ENCODE peak calls at places on chromosome 4, in four cellular contexts. One of them, this sample, is unnamed.

GRCh38 chr4:5979981-5980380 is 38.2 kb downstream of the C4orf50 start:
- DNase-seq in WTC11: peak; percentile 85
- DNase-seq in K562: no peak
- DNase-seq in HepG2: no peak
- DNase-seq in this sample: peak; percentile 50

GRCh38 chr4:140971077-140971792 is 162.0 kb downstream of the RNF150 start:
- DNase-seq in K562: no peak
- DNase-seq in WTC11: peak; percentile 22
- DNase-seq in HepG2: no peak
- DNase-seq in this sample: no peak

GRCh38 chr4:91519155-91519554 is 784.6 kb upstream of the GRID2 start:
- DNase-seq in K562: no peak
- DNase-seq in HepG2: no peak
- DNase-seq in WTC11: no peak
- DNase-seq in this sample: no peak

GRCh38 chr4:11183358-11183745 is 245.3 kb downstream of the HS3ST1 start:
- DNase-seq in K562: no peak
- DNase-seq in WTC11: no peak
- DNase-seq in HepG2: no peak
- DNase-seq in this sample: no peak

GRCh38 chr4:139540161-139540560 is 15.9 kb downstream of the SETD7 start:
- DNase-seq in WTC11: no peak
- DNase-seq in K562: no peak
- DNase-seq in HepG2: no peak
- DNase-seq in this sample: no peak

GRCh38 chr4:61507091-61507490 is 307.0 kb downstream of the ADGRL3 start:
- DNase-seq in HepG2: no peak
- DNase-seq in K562: no peak
- DNase-seq in WTC11: no peak
- DNase-seq in this sample: no peak

GRCh38 chr4:24657768-24658617 is 73.6 kb upstream of the DHX15 start:
- DNase-seq in K562: no peak
- DNase-seq in WTC11: no peak
- DNase-seq in HepG2: peak; percentile 73
- DNase-seq in this sample: no peak

GRCh38 chr4:151771664-151772063 is 10.9 kb upstream of the GATB start:
- DNase-seq in HepG2: no peak
- DNase-seq in K562: no peak
- DNase-seq in WTC11: no peak
- DNase-seq in this sample: no peak

GRCh38 chr4:10200869-10201268 is 84.3 kb upstream of the WDR1 start:
- DNase-seq in K562: peak; percentile 74
- DNase-seq in WTC11: no peak
- DNase-seq in HepG2: no peak
- DNase-seq in this sample: no peak

GRCh38 chr4:107349266-107349665 is 313.2 kb upstream of the DKK2 start:
- DNase-seq in WTC11: peak; percentile 28
- DNase-seq in HepG2: no peak
- DNase-seq in K562: no peak
- DNase-seq in this sample: peak; percentile 14

GRCh38 chr4:95835672-95836071 is 4.2 kb upstream of the PDHA2 start:
- DNase-seq in WTC11: peak; percentile 40
- DNase-seq in K562: peak; percentile 6
- DNase-seq in HepG2: no peak
- DNase-seq in this sample: peak; percentile 33

GRCh38 chr4:7052923-7053715 is 9.9 kb downstream of the TADA2B start:
- DNase-seq in K562: no peak
- DNase-seq in HepG2: no peak
- DNase-seq in WTC11: no peak
- DNase-seq in this sample: no peak

GRCh38 chr4:107734120-107734519 is 14.1 kb upstream of the PAPSS1 start:
- DNase-seq in K562: peak; percentile 39
- DNase-seq in WTC11: peak; percentile 38
- DNase-seq in HepG2: no peak
- DNase-seq in this sample: peak; percentile 60

GRCh38 chr4:89767924-89768323 is 69.0 kb downstream of the SNCA start:
- DNase-seq in K562: no peak
- DNase-seq in HepG2: no peak
- DNase-seq in WTC11: no peak
- DNase-seq in this sample: no peak

GRCh38 chr4:138897818-138898226 is 117.8 kb upstream of the NOCT start:
- DNase-seq in K562: peak; percentile 18
- DNase-seq in WTC11: no peak
- DNase-seq in HepG2: peak; percentile 7
- DNase-seq in this sample: no peak

GRCh38 chr4:41887821-41888699 is 47.2 kb upstream of the TMEM33 start:
- DNase-seq in WTC11: peak; percentile 38
- DNase-seq in K562: peak; percentile 46
- DNase-seq in HepG2: peak; percentile 23
- DNase-seq in this sample: peak; percentile 25

GRCh38 chr4:122456228-122457106 is at the start of gene IL2:
- DNase-seq in K562: no peak
- DNase-seq in HepG2: no peak
- DNase-seq in WTC11: no peak
- DNase-seq in this sample: no peak

GRCh38 chr4:77184018-77184417 is 27.0 kb downstream of the CCNG2 start:
- DNase-seq in WTC11: no peak
- DNase-seq in HepG2: no peak
- DNase-seq in K562: no peak
- DNase-seq in this sample: no peak

GRCh38 chr4:5572114-5572513 is 136.2 kb downstream of the EVC2 start:
- DNase-seq in WTC11: no peak
- DNase-seq in K562: no peak
- DNase-seq in HepG2: no peak
- DNase-seq in this sample: no peak

GRCh38 chr4:185718578-185719492 is 93.2 kb downstream of the SORBS2 start:
- DNase-seq in K562: no peak
- DNase-seq in HepG2: no peak
- DNase-seq in WTC11: no peak
- DNase-seq in this sample: no peak

GRCh38 chr4:185713731-185714130 is 98.3 kb downstream of the SORBS2 start:
- DNase-seq in HepG2: peak; percentile 88
- DNase-seq in K562: no peak
- DNase-seq in WTC11: no peak
- DNase-seq in this sample: no peak

GRCh38 chr4:185719493-185719843 is 92.5 kb downstream of the SORBS2 start:
- DNase-seq in K562: no peak
- DNase-seq in HepG2: no peak
- DNase-seq in WTC11: no peak
- DNase-seq in this sample: no peak

GRCh38 chr4:185716008-185716976 is 95.7 kb downstream of the SORBS2 start:
- DNase-seq in HepG2: no peak
- DNase-seq in WTC11: no peak
- DNase-seq in K562: no peak
- DNase-seq in this sample: no peak

GRCh38 chr4:185717018-185717726 is 94.8 kb downstream of the SORBS2 start:
- DNase-seq in WTC11: no peak
- DNase-seq in HepG2: no peak
- DNase-seq in K562: no peak
- DNase-seq in this sample: no peak
- TF ChIP-seq ELF4 in WTC11: no peak
- TF ChIP-seq ELF4 in HepG2: no peak
- TF ChIP-seq ELF4 in K562: no peak
- TF ChIP-seq ELF4 in this sample: no peak

DNA sequence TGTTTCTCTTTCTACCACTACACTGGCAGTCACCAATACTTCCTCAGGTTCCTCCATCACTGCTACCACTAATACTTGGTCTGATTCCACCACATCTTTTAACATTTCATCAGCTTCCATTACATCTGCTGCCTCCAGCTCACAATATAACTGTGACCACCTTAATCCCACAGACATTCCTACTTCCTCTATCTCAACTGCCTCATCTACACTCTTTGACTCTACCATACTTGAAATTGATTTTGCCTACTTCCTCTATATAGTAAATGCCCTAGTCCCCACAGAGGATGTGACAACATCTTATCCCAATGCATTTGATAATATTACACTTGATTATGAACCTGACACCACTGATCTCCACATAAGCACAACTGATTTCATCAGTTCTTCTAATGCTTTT is 29.0 kb downstream of the OPRPN start:
- DNase-seq in HepG2: no peak
- DNase-seq in WTC11: no peak
- DNase-seq in K562: no peak
- DNase-seq in this sample: no peak
- TF ChIP-seq ELF4 in HepG2: no peak
- TF ChIP-seq ELF4 in WTC11: no peak
- TF ChIP-seq ELF4 in K562: no peak
- TF ChIP-seq ELF4 in this sample: no peak

DNA sequence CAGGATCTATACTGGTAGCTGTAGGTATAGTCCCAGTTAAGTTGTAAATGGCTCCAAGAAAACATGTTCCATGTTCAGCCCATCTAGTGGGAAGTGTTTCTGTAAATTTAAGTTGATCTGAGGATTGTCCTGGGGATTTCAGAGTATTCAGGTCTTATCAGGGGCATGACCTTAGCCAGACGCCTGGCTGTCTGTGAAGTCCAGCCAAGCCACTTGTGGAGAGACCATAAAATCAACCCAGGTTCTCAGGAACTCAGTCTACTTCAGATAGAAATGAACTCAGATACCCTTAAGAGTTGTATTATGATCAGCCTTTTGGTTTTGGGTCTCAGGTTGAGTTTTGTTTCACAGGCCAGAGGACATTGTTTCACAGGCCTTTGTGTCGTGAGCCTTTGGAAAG is 95.9 kb downstream of the EGF start:
- DNase-seq in HepG2: no peak
- DNase-seq in K562: no peak
- DNase-seq in WTC11: no peak
- DNase-seq in this sample: no peak
- TF ChIP-seq ELF4 in HepG2: no peak
- TF ChIP-seq ELF4 in K562: no peak
- TF ChIP-seq ELF4 in WTC11: no peak
- TF ChIP-seq ELF4 in this sample: no peak

DNA sequence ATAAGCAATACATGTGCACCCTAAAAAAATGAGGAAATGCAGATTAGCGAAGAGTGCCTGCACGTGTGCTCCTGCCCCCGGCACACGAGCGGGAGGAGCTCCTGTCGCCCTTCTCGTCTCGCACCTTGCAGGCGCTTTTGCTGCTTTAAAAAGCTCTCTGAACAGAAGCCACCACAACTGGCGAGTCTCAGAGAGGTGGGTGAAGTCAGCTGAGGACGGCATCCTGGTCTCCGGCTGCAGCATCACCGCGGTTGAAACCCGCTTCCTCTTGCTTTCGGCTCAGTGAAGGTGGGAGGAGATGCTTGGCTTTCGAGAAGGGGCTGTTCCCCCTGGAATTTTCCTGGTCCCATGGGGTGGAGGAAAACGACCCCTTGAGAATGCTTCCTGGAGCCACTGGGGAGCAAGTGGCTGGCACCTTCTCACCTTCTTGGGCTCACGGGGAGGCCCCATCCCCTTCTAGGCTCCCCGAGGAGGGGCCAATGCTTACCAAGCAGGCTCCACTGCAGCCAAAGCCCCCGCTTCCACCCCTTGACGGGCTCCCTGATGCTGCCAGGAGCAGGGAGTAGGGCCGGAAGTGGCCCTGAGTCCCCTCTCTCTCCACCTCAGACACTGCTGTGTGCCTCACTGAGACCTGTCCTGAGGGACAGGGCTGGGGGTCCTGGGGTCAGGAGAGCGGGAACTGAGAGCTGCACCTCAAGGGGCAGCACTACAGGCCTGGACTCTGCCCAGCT is 29.2 kb upstream of the MXD4 start:
- DNase-seq in HepG2: no peak
- DNase-seq in K562: no peak
- DNase-seq in WTC11: no peak
- DNase-seq in this sample: no peak
- TF ChIP-seq ELF4 in HepG2: no peak
- TF ChIP-seq ELF4 in K562: no peak
- TF ChIP-seq ELF4 in WTC11: no peak
- TF ChIP-seq ELF4 in this sample: no peak

DNA sequence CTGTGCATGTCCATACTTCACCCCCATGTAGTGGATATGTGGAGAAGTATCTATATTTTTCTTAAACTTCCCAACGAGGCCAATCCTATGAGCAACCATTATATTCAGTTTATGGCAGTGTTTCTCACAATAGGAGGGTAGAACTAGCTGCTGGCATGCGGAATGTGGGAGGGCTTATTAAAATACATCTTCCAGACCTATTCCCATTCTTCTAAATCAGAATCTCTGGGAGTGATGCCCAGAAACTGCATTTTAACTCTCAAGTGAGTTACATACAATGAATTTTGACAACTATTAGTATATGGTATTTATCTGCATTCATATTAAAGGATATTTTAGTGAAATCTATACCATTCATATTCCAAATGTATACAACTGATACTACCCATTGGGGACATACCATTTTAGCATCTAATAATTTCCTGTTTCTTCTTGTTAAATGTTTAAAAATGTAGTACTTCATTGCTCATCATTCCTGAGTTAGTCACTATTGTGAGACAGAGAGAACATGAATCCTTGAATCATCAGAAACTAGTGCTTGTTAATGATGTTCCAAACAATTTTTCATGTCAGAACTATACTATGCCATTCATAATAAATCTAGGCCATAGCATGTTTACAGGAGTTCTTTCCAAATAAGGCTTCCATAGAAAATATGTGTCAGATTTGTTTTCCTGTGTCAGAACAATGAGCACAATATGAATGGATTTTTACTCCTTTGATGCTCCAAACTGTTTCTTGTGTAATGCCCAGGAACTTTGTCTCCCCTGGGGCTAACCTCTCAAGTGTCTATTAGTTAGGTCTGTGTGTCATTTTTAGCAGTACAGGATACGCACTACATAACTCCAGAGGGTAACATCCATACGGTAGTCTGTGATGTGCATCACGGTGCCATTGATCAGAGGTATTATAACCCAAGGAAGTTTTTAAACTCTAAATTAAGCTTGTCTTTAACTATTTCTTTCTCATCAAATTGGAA is 198.8 kb upstream of the BMP3 start:
- DNase-seq in K562: no peak
- DNase-seq in WTC11: no peak
- DNase-seq in HepG2: no peak
- DNase-seq in this sample: no peak
- TF ChIP-seq ELF4 in K562: no peak
- TF ChIP-seq ELF4 in WTC11: no peak
- TF ChIP-seq ELF4 in HepG2: no peak
- TF ChIP-seq ELF4 in this sample: no peak

GRCh38 chr4:32847466-32847865 is 2127.3 kb downstream of the PCDH7 start:
- DNase-seq in WTC11: no peak
- DNase-seq in K562: no peak
- DNase-seq in HepG2: no peak
- DNase-seq in this sample: no peak
- TF ChIP-seq ELF4 in WTC11: no peak
- TF ChIP-seq ELF4 in K562: no peak
- TF ChIP-seq ELF4 in HepG2: no peak
- TF ChIP-seq ELF4 in this sample: no peak

GRCh38 chr4:19349416-19349815 is 902.3 kb upstream of the SLIT2 start:
- DNase-seq in WTC11: no peak
- DNase-seq in HepG2: no peak
- DNase-seq in K562: no peak
- DNase-seq in this sample: no peak
- TF ChIP-seq ELF4 in WTC11: no peak
- TF ChIP-seq ELF4 in HepG2: no peak
- TF ChIP-seq ELF4 in K562: no peak
- TF ChIP-seq ELF4 in this sample: no peak

This sample was measured in HEK293T.